ENCODE peak calls at places on chromosomes 11 and 22, in nine cellular contexts. N, T, B, C, Y, R, I, G and K are unnamed samples.

GRCh38 chr11:112797072-112797471 is 164.1 kb upstream of the NCAM1 start:
- DNase-seq in N (no peak), T (no peak), B (no peak), C (no peak), Y (no peak), R (peak; percentile 87), I (peak; percentile 13), G (no peak), K (no peak)

GRCh38 chr11:111939836-111940604 is 2.9 kb downstream of the DIXDC1 start:
- DNase-seq in N (no peak), T (no peak), B (no peak), C (no peak), Y (no peak), R (no peak), I (peak; percentile 2), G (no peak), K (no peak)

GRCh38 chr22:44889233-44889878 is 120.4 kb downstream of the PHF21B start:
- DNase-seq in N (no peak), T (no peak), B (no peak), C (no peak), Y (no peak), R (no peak), I (peak; percentile 4), G (no peak), K (no peak)

GRCh38 chr11:34162856-34163255 is 57.4 kb downstream of the NAT10 start:
- DNase-seq in N (no peak), T (no peak), B (no peak), C (no peak), Y (no peak), R (no peak), I (no peak), G (no peak), K (no peak)

GRCh38 chr22:35577799-35578659 is 37.4 kb downstream of the RASD2 start:
- DNase-seq in N (no peak), T (no peak), B (no peak), C (no peak), Y (no peak), R (no peak), I (no peak), G (no peak), K (no peak)

GRCh38 chr11:117187428-117187798 is 8.9 kb downstream of the SIDT2 start:
- DNase-seq in N (no peak), T (no peak), B (no peak), C (no peak), Y (no peak), R (no peak), I (no peak), G (no peak), K (no peak)

GRCh38 chr11:77560605-77561004 is 29.1 kb upstream of the AQP11 start:
- DNase-seq in N (no peak), T (no peak), B (no peak), C (no peak), Y (no peak), R (no peak), I (no peak), G (no peak), K (no peak)

GRCh38 chr11:30585067-30585891 is 874 bp downstream of the MPPED2 start:
- DNase-seq in N (peak; percentile 46), T (no peak), B (no peak), C (no peak), Y (no peak), R (peak; percentile 51), I (peak; percentile 44), G (peak; percentile 33), K (peak; percentile 8)

GRCh38 chr11:65150513-65151271 is 16.4 kb upstream of the SYVN1 start:
- DNase-seq in N (no peak), T (no peak), B (no peak), C (peak; percentile 94), Y (no peak), R (peak; percentile 45), I (peak; percentile 15), G (no peak), K (no peak)

GRCh38 chr11:103888541-103888951 is 147.9 kb upstream of the DDI1 start:
- DNase-seq in N (no peak), T (no peak), B (no peak), C (no peak), Y (no peak), R (no peak), I (no peak), G (no peak), K (no peak)

GRCh38 chr11:75558939-75559843 is 2.9 kb upstream of the SERPINH1 start:
- DNase-seq in N (peak; percentile 42), T (no peak), B (no peak), C (no peak), Y (no peak), R (no peak), I (no peak), G (no peak), K (no peak)

GRCh38 chr11:64086263-64086938 is 50.7 kb downstream of the FLRT1 start:
- DNase-seq in N (no peak), T (peak; percentile 23), B (no peak), C (peak; percentile 71), Y (no peak), R (no peak), I (peak; percentile 60), G (no peak), K (no peak)

GRCh38 chr11:86438685-86439084 is 64.0 kb downstream of the CCDC81 start:
- DNase-seq in N (no peak), T (no peak), B (no peak), C (no peak), Y (no peak), R (no peak), I (peak; percentile 76), G (no peak), K (no peak)

GRCh38 chr22:40499187-40499753 is 128.9 kb downstream of the SGSM3 start:
- DNase-seq in N (no peak), T (no peak), B (no peak), C (peak; percentile 28), Y (no peak), R (no peak), I (no peak), G (no peak), K (no peak)

GRCh38 chr11:4430060-4430459 is 19.0 kb upstream of the OR52K2 start:
- DNase-seq in N (no peak), T (no peak), B (no peak), C (no peak), Y (no peak), R (no peak), I (no peak), G (no peak), K (no peak)

GRCh38 chr11:73204711-73205121 is 13.4 kb upstream of the P2RY2 start:
- DNase-seq in N (no peak), T (no peak), B (no peak), C (no peak), Y (no peak), R (peak; percentile 21), I (no peak), G (no peak), K (no peak)

GRCh38 chr22:28014141-28015055 is 95.3 kb upstream of the PITPNB start:
- DNase-seq in N (no peak), T (no peak), B (no peak), C (no peak), Y (no peak), R (no peak), I (no peak), G (no peak), K (no peak)

GRCh38 chr22:46064236-46064965 is 85.9 kb upstream of the PPARA start:
- DNase-seq in N (no peak), T (no peak), B (no peak), C (no peak), Y (no peak), R (peak; percentile 5), I (no peak), G (no peak), K (no peak)

GRCh38 chr11:31779268-31779879 is 31.7 kb downstream of the PAX6 start:
- DNase-seq in N (no peak), T (no peak), B (no peak), C (no peak), Y (no peak), R (no peak), I (peak; percentile 67), G (no peak), K (no peak)

GRCh38 chr11:3644817-3645235 is at the start of gene ART1:
- DNase-seq in N (no peak), T (no peak), B (no peak), C (no peak), Y (no peak), R (no peak), I (no peak), G (no peak), K (no peak)

GRCh38 chr11:7892751-7893356 is 38.2 kb downstream of the OR10A6 start:
- DNase-seq in N (no peak), T (no peak), B (peak; percentile 1), C (no peak), Y (no peak), R (no peak), I (peak; percentile 68), G (peak; percentile 58), K (peak; percentile 4)

GRCh38 chr11:110979696-110980095 is 265.8 kb upstream of the POU2AF2 start:
- DNase-seq in N (no peak), T (no peak), B (no peak), C (peak; percentile 82), Y (no peak), R (no peak), I (no peak), G (no peak), K (no peak)

GRCh38 chr11:134626032-134626431 is 214.0 kb upstream of the B3GAT1 start:
- DNase-seq in N (no peak), T (no peak), B (no peak), C (no peak), Y (no peak), R (no peak), I (no peak), G (no peak), K (no peak)

GRCh38 chr22:42991010-42991651 is 23.8 kb downstream of the PACSIN2 start:
- DNase-seq in N (no peak), T (no peak), B (no peak), C (no peak), Y (no peak), R (no peak), I (no peak), G (no peak), K (no peak)

GRCh38 chr11:66341502-66342126 is 3.3 kb downstream of the BRMS1 start:
- DNase-seq in N (no peak), T (no peak), B (no peak), C (no peak), Y (no peak), R (no peak), I (no peak), G (no peak), K (no peak)

GRCh38 chr22:19376971-19377370 is 54.6 kb downstream of the HIRA start:
- DNase-seq in N (no peak), T (no peak), B (no peak), C (no peak), Y (no peak), R (no peak), I (no peak), G (no peak), K (no peak)

GRCh38 chr11:61700221-61700620 is 20.0 kb downstream of the DAGLA start:
- DNase-seq in N (no peak), T (no peak), B (no peak), C (peak; percentile 81), Y (no peak), R (peak; percentile 72), I (no peak), G (no peak), K (no peak)

GRCh38 chr22:43828711-43829447 is 16.8 kb upstream of the EFCAB6 start:
- DNase-seq in N (no peak), T (no peak), B (no peak), C (no peak), Y (no peak), R (peak; percentile 64), I (no peak), G (no peak), K (no peak)

GRCh38 chr22:31488988-31489617 is 539 bp downstream of the EIF4ENIF1 start:
- DNase-seq in N (peak; percentile 65), T (no peak), B (peak; percentile 26), C (no peak), Y (peak; percentile 6), R (peak; percentile 45), I (peak; percentile 40), G (no peak), K (no peak)

GRCh38 chr11:88806410-88806809 is 259.4 kb downstream of the GRM5 start:
- DNase-seq in N (no peak), T (no peak), B (no peak), C (no peak), Y (no peak), R (no peak), I (no peak), G (no peak), K (no peak)

GRCh38 chr11:129249351-129249750 is 57.2 kb upstream of the ARHGAP32 start:
- DNase-seq in N (no peak), T (no peak), B (no peak), C (no peak), Y (no peak), R (no peak), I (no peak), G (no peak), K (no peak)